ENCODE peak calls at places on chromosome 11, in four cellular contexts. J is sigmoid colon, O is GM23338, C is body of pancreas. B is an unnamed sample.

GRCh38 chr11:12968836-12969235 is 40.3 kb upstream of the RASSF10 start:
- DNase-seq in J (no peak), O (no peak), C (no peak), B (no peak)

GRCh38 chr11:45906096-45906682 is 882 bp downstream of the FREY1 start:
- DNase-seq in J (no peak), O (no peak), C (peak; percentile 96), B (no peak)

GRCh38 chr11:3723014-3723708 is 52.0 kb upstream of the CHRNA10 start:
- DNase-seq in J (no peak), O (no peak), C (peak; percentile 27), B (no peak)

GRCh38 chr11:3215346-3216026 is 3.1 kb downstream of the MRGPRG start:
- DNase-seq in J (peak; percentile 52), O (no peak), C (no peak), B (peak; percentile 31)

GRCh38 chr11:36213050-36213840 is 76.0 kb downstream of the COMMD9 start:
- DNase-seq in J (no peak), O (no peak), C (no peak), B (no peak)

GRCh38 chr11:130670200-130670599 is 221.8 kb downstream of the ADAMTS15 start:
- DNase-seq in J (no peak), O (no peak), C (no peak), B (no peak)

GRCh38 chr11:73295259-73295995 is 12.6 kb upstream of the ARHGEF17 start:
- DNase-seq in J (no peak), O (peak; percentile 93), C (peak; percentile 62), B (peak; percentile 72)

GRCh38 chr11:120645639-120646038 is 134.1 kb downstream of the GRIK4 start:
- DNase-seq in J (no peak), O (peak; percentile 92), C (no peak), B (no peak)

GRCh38 chr11:128884054-128884453 is 7.1 kb upstream of the KCNJ5 start:
- DNase-seq in J (no peak), O (no peak), C (no peak), B (no peak)

GRCh38 chr11:111631666-111632039 is 29.4 kb downstream of the SIK2 start:
- DNase-seq in J (no peak), O (no peak), C (no peak), B (no peak)

GRCh38 chr11:79101736-79102135 is 339.1 kb downstream of the TENM4 start:
- DNase-seq in J (no peak), O (no peak), C (peak; percentile 55), B (no peak)

GRCh38 chr11:65506770-65507485 is 8.1 kb downstream of the MALAT1 start:
- DNase-seq in J (peak; percentile 85), O (peak; percentile 81), C (no peak), B (no peak)

GRCh38 chr11:26095340-26095739 is 236.6 kb upstream of the ANO3 start:
- DNase-seq in J (no peak), O (peak; percentile 29), C (no peak), B (no peak)

GRCh38 chr11:10428453-10428852 is 26.6 kb upstream of the AMPD3 start:
- DNase-seq in J (no peak), O (no peak), C (no peak), B (no peak)

GRCh38 chr11:57567210-57567511 is 311 bp downstream of the UBE2L6 start:
- DNase-seq in J (peak; percentile 68), O (no peak), C (no peak), B (no peak)

GRCh38 chr11:86116386-86116726 is 47.5 kb upstream of the PICALM start:
- DNase-seq in J (no peak), O (no peak), C (peak; percentile 18), B (no peak)

GRCh38 chr11:119605137-119605675 is 123.8 kb downstream of the NECTIN1 start:
- DNase-seq in J (no peak), O (no peak), C (no peak), B (no peak)
- H3K27me3 ChIP-seq in J (no peaks in the 10 kb centered on the region), O (peaks cover 15% of the 10 kb centered on the region), C (no peaks in the 10 kb centered on the region), B (peaks cover 52% of the 10 kb centered on the region)

GRCh38 chr11:13972958-13973357 is 10.4 kb downstream of the SPON1 start:
- DNase-seq in J (no peak), O (no peak), C (no peak), B (no peak)
- H3K27me3 ChIP-seq in J (no peaks in the 10 kb centered on the region), O (no peaks in the 10 kb centered on the region), C (no peaks in the 10 kb centered on the region), B (peaks cover 14% of the 10 kb centered on the region)

GRCh38 chr11:27722945-27723344 is 22.7 kb upstream of the BDNF start:
- DNase-seq in J (no peak), O (peak; percentile 62), C (no peak), B (no peak)

GRCh38 chr11:27721505-27722116 is 21.4 kb upstream of the BDNF start:
- DNase-seq in J (no peak), O (peak; percentile 50), C (no peak), B (no peak)

GRCh38 chr11:27722117-27722844 is 22.0 kb upstream of the BDNF start:
- DNase-seq in J (no peak), O (peak; percentile 89), C (no peak), B (no peak)

GRCh38 chr11:27726981-27727380 is 26.7 kb upstream of the BDNF start:
- DNase-seq in J (no peak), O (no peak), C (no peak), B (no peak)

DNA sequence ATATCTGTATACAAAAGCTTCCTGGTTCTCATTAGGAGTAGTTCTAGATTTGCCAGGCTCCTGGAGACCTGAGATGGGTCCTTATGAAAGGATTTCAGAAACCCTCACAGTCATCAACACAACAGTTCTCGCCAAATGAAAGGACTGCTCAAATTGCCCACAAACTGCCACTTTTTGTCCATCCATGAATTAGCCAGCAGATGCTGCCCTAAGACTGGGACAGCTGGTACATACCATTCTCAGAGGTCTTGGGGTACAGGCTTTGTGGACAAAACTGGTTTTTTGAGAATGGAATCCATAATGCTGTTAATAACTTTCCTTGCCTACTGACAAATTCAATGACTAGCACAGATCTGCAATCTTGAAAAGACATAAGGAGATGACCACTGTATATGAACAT is 23.4 kb upstream of the BDNF start:
- DNase-seq in J (no peak), O (no peak), C (no peak), B (no peak)
- H3K27me3 ChIP-seq in J (peaks cover 52% of the 10 kb centered on the region), O (peaks cover 63% of the 10 kb centered on the region), C (peaks cover 20% of the 10 kb centered on the region), B (peaks cover 68% of the 10 kb centered on the region)

GRCh38 chr11:117876049-117876340 is 463 bp downstream of the FXYD6 start:
- DNase-seq in J (no peak), O (no peak), C (no peak), B (no peak)
- H3K27me3 ChIP-seq in J (no peaks in the 10 kb centered on the region), O (peaks cover 41% of the 10 kb centered on the region), C (peaks cover 7% of the 10 kb centered on the region), B (peaks cover 72% of the 10 kb centered on the region)

DNA sequence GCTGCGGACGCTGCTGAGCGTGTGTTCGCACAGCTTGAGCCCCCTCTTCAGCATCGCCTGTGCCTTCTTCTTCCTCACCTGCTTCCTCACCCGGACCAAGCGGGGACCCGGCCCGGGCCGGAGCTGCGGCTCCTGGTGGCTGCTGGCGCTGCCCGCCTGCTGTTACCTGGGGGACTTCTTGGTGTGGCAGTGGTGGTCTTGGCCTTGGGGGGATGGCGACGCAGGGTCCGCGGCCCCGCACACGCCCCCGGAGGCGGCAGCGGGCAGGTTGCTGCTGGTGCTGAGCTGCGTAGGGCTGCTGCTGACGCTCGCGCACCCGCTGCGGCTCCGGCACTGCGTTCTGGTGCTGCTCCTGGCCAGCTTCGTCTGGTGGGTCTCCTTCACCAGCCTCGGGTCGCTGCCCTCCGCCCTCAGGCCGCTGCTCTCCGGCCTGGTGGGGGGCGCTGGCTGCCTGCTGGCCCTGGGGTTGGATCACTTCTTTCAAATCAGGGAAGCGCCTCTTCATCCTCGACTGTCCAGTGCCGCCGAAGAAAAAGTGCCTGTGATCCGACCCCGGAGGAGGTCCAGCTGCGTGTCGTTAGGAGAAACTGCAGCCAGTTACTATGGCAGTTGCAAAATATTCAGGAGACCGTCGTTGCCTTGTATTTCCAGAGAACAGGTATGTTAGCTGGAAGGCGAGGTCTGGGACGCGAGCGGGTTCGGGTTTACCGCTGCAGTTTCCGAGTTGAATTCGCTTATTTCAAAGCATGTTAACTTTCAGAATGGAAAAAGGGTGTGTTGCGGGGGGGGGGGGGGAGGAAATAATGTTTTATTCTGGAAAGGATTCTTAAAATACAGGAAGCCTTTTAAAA is 1.0 kb downstream of the PDE3B start:
- DNase-seq in J (peak; percentile 68), O (peak; percentile 68), C (peak; percentile 45), B (peak; percentile 45)
- H3K27me3 ChIP-seq in J (no peaks in the 10 kb centered on the region), O (peaks cover 32% of the 10 kb centered on the region), C (no peaks in the 10 kb centered on the region), B (peaks cover 22% of the 10 kb centered on the region)

GRCh38 chr11:133545199-133545709 is 13.0 kb upstream of the OPCML start:
- DNase-seq in J (no peak), O (peak; percentile 66), C (no peak), B (no peak)

GRCh38 chr11:133536198-133536597 is 3.9 kb upstream of the OPCML start:
- DNase-seq in J (no peak), O (no peak), C (no peak), B (no peak)

GRCh38 chr11:133541331-133542095 is 9.2 kb upstream of the OPCML start:
- DNase-seq in J (no peak), O (peak; percentile 98), C (no peak), B (no peak)
- H3K27me3 ChIP-seq in J (no peaks in the 10 kb centered on the region), O (no peaks in the 10 kb centered on the region), C (peaks cover 4% of the 10 kb centered on the region), B (no peaks in the 10 kb centered on the region)

DNA sequence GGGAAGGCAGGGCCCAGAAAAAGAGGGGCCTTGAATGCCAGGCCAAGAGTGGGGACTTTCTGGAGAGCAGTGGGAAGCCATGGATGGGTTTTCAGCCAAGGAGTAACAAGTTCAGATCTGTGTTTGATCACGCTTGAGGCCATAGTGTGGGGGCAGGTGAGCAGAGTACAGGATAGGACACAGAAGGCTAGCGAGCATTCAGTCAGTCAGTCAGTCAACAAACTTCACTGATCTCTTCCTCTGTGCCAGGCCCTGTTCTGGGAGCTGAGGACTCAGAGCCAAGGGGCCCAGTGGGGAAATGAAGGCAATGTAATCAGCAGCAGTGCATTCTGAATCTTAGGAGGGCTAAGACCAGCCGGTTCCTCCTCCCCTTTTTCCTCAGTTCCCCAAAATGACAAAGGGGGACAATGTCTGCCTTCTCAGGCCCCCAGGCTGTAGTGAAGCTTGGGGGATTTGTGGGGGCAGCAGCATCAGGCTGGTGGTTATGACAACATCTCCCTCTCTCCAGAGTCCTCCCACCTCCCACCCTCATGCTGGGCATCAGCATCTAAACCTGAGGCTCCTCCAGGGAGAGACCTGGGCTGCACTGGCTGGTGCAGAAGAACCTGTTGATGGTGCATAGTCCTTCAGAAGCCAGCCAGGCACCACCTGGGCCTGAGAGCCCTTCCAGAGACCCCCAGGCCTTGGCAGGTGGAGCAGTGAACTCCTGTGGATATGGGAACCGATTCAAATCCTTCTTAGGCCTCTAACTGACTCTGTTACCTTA is 42.9 kb upstream of the TPBGL start:
- DNase-seq in J (peak; percentile 54), O (no peak), C (no peak), B (no peak)
- H3K27me3 ChIP-seq in J (no peaks in the 10 kb centered on the region), O (no peaks in the 10 kb centered on the region), C (no peaks in the 10 kb centered on the region), B (no peaks in the 10 kb centered on the region)

GRCh38 chr11:2139691-2140337 is 625 bp upstream of the IGF2 start:
- DNase-seq in J (no peak), O (peak; percentile 57), C (no peak), B (no peak)
- H3K27me3 ChIP-seq in J (peaks cover 79% of the 10 kb centered on the region), O (peaks cover 93% of the 10 kb centered on the region), C (peaks cover 41% of the 10 kb centered on the region), B (peaks cover 100% of the 10 kb centered on the region)

GRCh38 chr11:133234883-133235282 is 297.4 kb downstream of the OPCML start:
- DNase-seq in J (no peak), O (no peak), C (no peak), B (no peak)

GRCh38 chr11:133243832-133244231 is 288.5 kb downstream of the OPCML start:
- DNase-seq in J (no peak), O (peak; percentile 68), C (no peak), B (no peak)

GRCh38 chr11:133240908-133241307 is 291.4 kb downstream of the OPCML start:
- DNase-seq in J (no peak), O (no peak), C (no peak), B (no peak)

GRCh38 chr11:133239530-133239929 is 292.8 kb downstream of the OPCML start:
- DNase-seq in J (no peak), O (peak; percentile 60), C (no peak), B (no peak)

GRCh38 chr11:133238455-133238854 is 293.8 kb downstream of the OPCML start:
- DNase-seq in J (no peak), O (no peak), C (no peak), B (no peak)
- H3K27me3 ChIP-seq in J (no peaks in the 10 kb centered on the region), O (no peaks in the 10 kb centered on the region), C (no peaks in the 10 kb centered on the region), B (peaks cover 6% of the 10 kb centered on the region)

GRCh38 chr11:63602296-63602695 is 11.9 kb downstream of the PLAAT3 start:
- DNase-seq in J (no peak), O (no peak), C (no peak), B (no peak)
- H3K27me3 ChIP-seq in J (no peaks in the 10 kb centered on the region), O (no peaks in the 10 kb centered on the region), C (no peaks in the 10 kb centered on the region), B (no peaks in the 10 kb centered on the region)